ENCODE peak calls at places on chromosomes 11 and 22, in four cellular contexts. S is mucosa of descending colon; D is EL; Z is activated naive CD4-positive, alpha-beta T cell. A is an unnamed sample.

GRCh38 chr11:119722281-119722794 is 6.7 kb downstream of the NECTIN1 start:
- DNase-seq in S (peak; percentile 60), D (no peak), Z (no peak), A (no peak)

GRCh38 chr11:27118371-27118770 is 77.8 kb downstream of the BBOX1 start:
- DNase-seq in S (no peak), D (peak; percentile 5), Z (no peak), A (no peak)

GRCh38 chr22:19523240-19524169 is 705 bp downstream of the CLDN5 start:
- DNase-seq in S (no peak), D (peak; percentile 50), Z (no peak), A (no peak)

GRCh38 chr11:38543311-38543710 is 1945.3 kb upstream of the RAG2 start:
- DNase-seq in S (no peak), D (peak; percentile 90), Z (no peak), A (no peak)

GRCh38 chr11:1948389-1948788 is 1.3 kb downstream of the MRPL23 start:
- DNase-seq in S (no peak), D (no peak), Z (no peak), A (no peak)

GRCh38 chr22:20458530-20459151 is 21.0 kb upstream of the SCARF2 start:
- DNase-seq in S (no peak), D (no peak), Z (no peak), A (no peak)

GRCh38 chr22:22877523-22878210 is 9.9 kb upstream of the IGLL5 start:
- DNase-seq in S (peak; percentile 57), D (peak; percentile 58), Z (peak; percentile 18), A (no peak)

GRCh38 chr11:133931449-133932060 is 25.2 kb downstream of the IGSF9B start:
- DNase-seq in S (no peak), D (no peak), Z (no peak), A (no peak)

GRCh38 chr22:37237371-37238268 is 6.4 kb downstream of the RAC2 start:
- DNase-seq in S (no peak), D (peak; percentile 21), Z (no peak), A (no peak)

GRCh38 chr11:105612766-105613165 is 2.9 kb downstream of the GRIA4 start:
- DNase-seq in S (no peak), D (no peak), Z (no peak), A (no peak)

GRCh38 chr22:32745996-32746322 is 55.5 kb upstream of the TIMP3 start:
- DNase-seq in S (no peak), D (no peak), Z (no peak), A (no peak)

GRCh38 chr11:66388746-66389386 is 17.3 kb upstream of the SLC29A2 start:
- DNase-seq in S (peak; percentile 89), D (peak; percentile 79), Z (no peak), A (no peak)

GRCh38 chr22:29055192-29055830 is 6.3 kb downstream of the C22orf31 start:
- DNase-seq in S (no peak), D (no peak), Z (no peak), A (no peak)

GRCh38 chr22:22925146-22925794 is 37.7 kb downstream of the IGLL5 start:
- DNase-seq in S (no peak), D (no peak), Z (no peak), A (no peak)

GRCh38 chr11:128713595-128713994 is 19.7 kb downstream of the FLI1 start:
- DNase-seq in S (no peak), D (peak; percentile 73), Z (no peak), A (no peak)

GRCh38 chr11:117229931-117230285 is 2.0 kb downstream of the PCSK7 start:
- DNase-seq in S (no peak), D (no peak), Z (no peak), A (no peak)

GRCh38 chr11:108534274-108534882 is 36.2 kb upstream of the POGLUT3 start:
- DNase-seq in S (no peak), D (no peak), Z (no peak), A (no peak)

GRCh38 chr11:469684-470667 is 19.9 kb downstream of the PTDSS2 start:
- DNase-seq in S (peak; percentile 69), D (peak; percentile 70), Z (no peak), A (no peak)

GRCh38 chr11:77299528-77299993 is 1.9 kb downstream of the GDPD4 start:
- DNase-seq in S (peak; percentile 4), D (peak; percentile 32), Z (no peak), A (no peak)

GRCh38 chr22:49297286-49297870 is 530.3 kb downstream of the BRD1 start:
- DNase-seq in S (no peak), D (no peak), Z (no peak), A (no peak)

GRCh38 chr11:71204748-71205664 is 47.4 kb downstream of the SHANK2 start:
- DNase-seq in S (no peak), D (no peak), Z (no peak), A (no peak)

GRCh38 chr11:114196994-114197702 is 99.1 kb upstream of the NNMT start:
- DNase-seq in S (no peak), D (no peak), Z (no peak), A (no peak)

GRCh38 chr22:23774922-23775436 is 2.3 kb downstream of the MMP11 start:
- DNase-seq in S (no peak), D (peak; percentile 64), Z (no peak), A (no peak)

A was measured in mesothelial cell of epicardium.